ENCODE peak calls at places on chromosomes 5 and 9, in seven cellular contexts. I is neural progenitor cell, Q is tibial artery, G is endothelial cell of umbilical vein, N is dorsolateral prefrontal cortex, Y is IMR-90, O is heart right ventricle. U is an unnamed sample.

GRCh38 chr9:125110464-125110863 is 32.9 kb downstream of the SCAI start:
- DNase-seq in I (no peak), Q (no peak), G (no peak), N (no peak), Y (no peak), O (no peak), U (no peak)

GRCh38 chr5:172793577-172794488 is 22.8 kb upstream of the DUSP1 start:
- DNase-seq in I (no peak), Q (no peak), G (no peak), N (no peak), Y (peak), O (no peak), U (no peak)

GRCh38 chr9:109278848-109279247 is 42.0 kb downstream of the EPB41L4B start:
- DNase-seq in I (no peak), Q (no peak), G (no peak), N (no peak), Y (no peak), O (no peak), U (no peak)

GRCh38 chr5:82045526-82046267 is 73.9 kb downstream of the ATG10 start:
- DNase-seq in I (no peak), Q (no peak), G (no peak), N (no peak), Y (peak), O (no peak), U (peak)

GRCh38 chr5:51881901-51882300 is 498.7 kb downstream of the ISL1 start:
- DNase-seq in I (peak), Q (no peak), G (no peak), N (no peak), Y (no peak), O (no peak), U (no peak)

GRCh38 chr5:115601709-115602584 is at the start of gene TICAM2:
- DNase-seq in I (peak), Q (peak), G (peak), N (peak), Y (peak), O (peak), U (no peak)

GRCh38 chr5:179769276-179769675 is 24.5 kb upstream of the LTC4S start:
- DNase-seq in I (no peak), Q (no peak), G (no peak), N (no peak), Y (no peak), O (no peak), U (no peak)

GRCh38 chr9:34197756-34198711 is 19.2 kb downstream of the UBAP1 start:
- DNase-seq in I (peak), Q (no peak), G (no peak), N (no peak), Y (no peak), O (no peak), U (no peak)

GRCh38 chr9:35489313-35490154 is at the start of gene RUSC2:
- DNase-seq in I (peak), Q (peak), G (peak), N (peak), Y (peak), O (peak), U (peak)

GRCh38 chr9:4196886-4197285 is 103.0 kb downstream of the GLIS3 start:
- DNase-seq in I (no peak), Q (no peak), G (peak), N (no peak), Y (no peak), O (no peak), U (no peak)

GRCh38 chr9:4193391-4193790 is 106.5 kb downstream of the GLIS3 start:
- DNase-seq in I (no peak), Q (no peak), G (no peak), N (no peak), Y (no peak), O (no peak), U (no peak)

GRCh38 chr9:4196376-4196775 is 103.5 kb downstream of the GLIS3 start:
- DNase-seq in I (no peak), Q (no peak), G (no peak), N (no peak), Y (peak), O (no peak), U (no peak)

GRCh38 chr9:4195285-4195684 is 104.6 kb downstream of the GLIS3 start:
- DNase-seq in I (no peak), Q (no peak), G (no peak), N (no peak), Y (no peak), O (no peak), U (no peak)

GRCh38 chr9:4197548-4197947 is 102.3 kb downstream of the GLIS3 start:
- DNase-seq in I (no peak), Q (no peak), G (no peak), N (no peak), Y (no peak), O (no peak), U (no peak)
- TF ChIP-seq CTCF in I (peak), Q (no peak), G (peak), N (no peak), Y (no peak), O (peak), U (peak)

DNA sequence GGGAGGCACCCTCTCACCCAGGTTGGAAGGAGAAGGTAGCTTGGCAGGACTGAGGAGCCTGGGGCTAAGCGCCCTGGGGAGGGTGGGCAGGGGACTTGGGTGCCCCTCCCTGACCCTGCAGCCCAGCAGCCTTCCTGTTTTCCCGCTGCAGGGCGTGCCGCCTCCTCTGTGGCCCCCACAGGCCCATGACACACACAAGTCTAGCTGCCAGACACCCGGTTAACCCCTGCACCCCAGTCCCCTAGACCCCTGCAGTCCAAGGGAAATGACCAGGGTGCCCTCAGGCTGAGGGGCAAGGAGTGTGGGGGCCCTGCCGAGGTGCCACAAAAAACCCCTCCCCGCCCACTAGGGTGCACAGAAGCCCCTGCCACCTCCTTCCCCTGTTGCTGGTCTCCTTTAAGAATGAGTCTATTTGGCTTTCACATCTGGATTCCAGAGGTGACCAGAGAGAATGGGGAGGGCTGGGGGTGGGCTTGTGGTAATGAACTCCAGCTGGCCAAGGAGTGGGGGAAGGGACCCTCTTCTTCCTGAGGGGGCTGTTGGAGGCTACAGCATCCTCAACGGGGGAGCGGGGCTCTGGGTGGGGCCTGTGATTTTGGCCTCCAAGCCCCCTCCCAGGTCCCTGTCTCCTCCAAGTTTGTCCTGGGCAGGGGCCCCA is 32.9 kb downstream of the GOLGA2 start:
- DNase-seq in I (no peak), Q (peak), G (no peak), N (no peak), Y (no peak), O (no peak), U (no peak)
- H3K4me3 ChIP-seq in I (no peak), Q (no peak), G (no peak), N (no peak), Y (no peak), O (no peak), U (no peak)

GRCh38 chr5:174951151-174951780 is 226.9 kb downstream of the MSX2 start:
- DNase-seq in I (peak), Q (no peak), G (peak), N (peak), Y (peak), O (peak), U (peak)
- TF ChIP-seq CTCF in I (peak), Q (peak), G (peak), N (peak), Y (peak), O (peak), U (peak)

GRCh38 chr5:34762321-34762871 is 76.6 kb upstream of the TTC23L start:
- DNase-seq in I (no peak), Q (no peak), G (peak), N (no peak), Y (peak), O (peak), U (peak)
- H3K4me3 ChIP-seq in I (no peak), Q (no peak), G (no peak), N (no peak), Y (no peak), O (no peak), U (no peak)

DNA sequence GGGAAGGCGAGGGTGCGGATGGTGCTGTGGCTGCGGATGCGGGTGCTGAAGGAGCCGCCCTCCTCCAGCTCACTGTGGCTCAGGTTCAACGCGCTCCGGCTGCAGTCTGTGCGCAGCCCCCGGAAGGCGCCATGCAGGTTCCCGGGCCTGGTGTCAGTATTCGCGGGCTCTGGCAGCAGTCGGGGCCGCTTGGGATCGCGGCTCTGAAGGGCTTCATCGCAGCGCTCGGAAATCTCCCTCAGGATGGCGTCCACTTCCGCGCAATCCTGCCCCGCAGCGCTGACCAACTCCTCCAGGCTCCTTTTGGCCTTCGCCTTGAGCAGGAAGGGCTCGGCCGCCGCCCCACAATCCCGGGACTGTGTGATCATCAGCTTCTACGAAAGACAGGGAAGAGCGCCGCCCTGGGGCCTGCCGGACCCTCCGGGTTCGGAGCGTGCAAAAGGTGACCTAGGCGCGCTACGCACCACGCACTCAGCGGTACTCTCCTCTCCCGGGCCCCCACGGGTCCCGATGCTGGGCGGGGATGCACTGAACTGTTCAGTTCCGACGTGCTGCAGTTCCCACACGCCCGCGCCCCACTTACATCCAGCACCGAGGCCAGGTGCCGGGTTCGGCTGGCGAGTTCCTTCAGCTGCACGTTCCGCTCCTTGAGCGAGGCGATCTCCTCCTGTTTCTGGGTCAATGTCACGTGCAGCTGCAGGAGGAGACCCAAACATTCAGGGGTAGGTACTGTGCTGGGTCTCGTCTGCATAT is 6.5 kb downstream of the MCIDAS start:
- DNase-seq in I (peak), Q (no peak), G (no peak), N (no peak), Y (no peak), O (no peak), U (no peak)
- TF ChIP-seq CTCF in I (peak), Q (no peak), G (peak), N (no peak), Y (no peak), O (no peak), U (peak)

GRCh38 chr5:175860531-175861045 is 10.8 kb upstream of the CPLX2 start:
- DNase-seq in I (no peak), Q (no peak), G (no peak), N (no peak), Y (no peak), O (no peak), U (no peak)
- H3K4me3 ChIP-seq in I (no peak), Q (no peak), G (no peak), N (no peak), Y (no peak), O (no peak), U (no peak)

DNA sequence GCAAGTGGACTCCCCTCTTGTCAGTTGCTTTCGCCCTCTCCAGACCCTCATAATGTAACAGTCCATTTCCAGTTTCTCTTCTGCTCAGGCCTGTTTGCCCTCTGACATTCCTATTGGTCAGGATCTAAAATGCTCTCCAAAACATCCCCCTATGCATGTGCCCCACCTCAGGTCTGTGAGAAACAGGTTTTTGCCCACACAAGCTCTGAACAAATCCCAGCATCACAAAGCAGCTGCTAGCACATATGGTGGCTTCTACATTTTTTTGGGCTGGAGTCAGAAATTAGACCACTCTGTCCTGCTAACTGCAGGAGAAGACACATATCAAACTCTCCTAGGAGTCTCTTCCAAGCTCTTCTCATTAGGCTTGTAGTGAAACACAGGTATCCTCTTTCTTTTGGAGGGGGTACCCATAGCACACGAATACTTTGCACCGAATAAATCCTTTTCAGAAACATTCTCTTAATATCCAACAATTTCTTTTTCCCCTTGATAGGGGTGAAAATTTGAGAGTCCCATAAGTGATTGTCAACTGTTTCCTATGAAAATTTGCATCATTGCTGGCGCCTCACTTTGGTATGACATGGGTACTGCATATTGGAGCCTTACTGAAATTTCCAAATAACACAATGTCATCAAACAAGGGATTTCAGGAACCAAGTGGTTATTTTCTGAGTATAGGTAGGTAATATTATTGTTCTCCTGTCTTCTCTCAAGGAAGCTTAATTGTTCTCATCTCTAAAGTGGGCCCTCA is 19.3 kb upstream of the HSPA9 start:
- DNase-seq in I (no peak), Q (no peak), G (no peak), N (no peak), Y (no peak), O (no peak), U (no peak)
- TF ChIP-seq CTCF in I (peak), Q (no peak), G (peak), N (no peak), Y (peak), O (peak), U (peak)

U was measured in AG09309.